ENCODE peak calls at places on chromosomes 6 and 20, in eight cellular contexts. One of them, this sample, is unnamed.
A peak's percentile ranks its signal among the peaks of the same experiment; 100 is the strongest.

GRCh38 chr6:104108587-104108986 is 751.1 kb downstream of the HACE1 start:
- DNase-seq in activated CD4-positive, alpha-beta T cell treated with anti-CD3 and anti-CD28 coated beads for 48 hours: no peak
- DNase-seq in GM04504: no peak
- DNase-seq in T follicular helper cell: no peak
- DNase-seq in activated CD8-positive, alpha-beta memory T cell treated with anti-CD3 and anti-CD28 coated beads for 4 hours: no peak
- DNase-seq in stimulated activated CD4-positive, alpha-beta T cell treated with anti-CD3 and anti-CD28 coated beads, TNF-alpha, amount 100 ng/mL, for 1 hour: no peak
- DNase-seq in G401: no peak
- DNase-seq in Caki2: no peak
- DNase-seq in this sample: no peak

GRCh38 chr6:53165333-53165732 is 16.7 kb upstream of the GCM1 start:
- DNase-seq in activated CD4-positive, alpha-beta T cell treated with anti-CD3 and anti-CD28 coated beads for 48 hours: no peak
- DNase-seq in GM04504: no peak
- DNase-seq in T follicular helper cell: no peak
- DNase-seq in activated CD8-positive, alpha-beta memory T cell treated with anti-CD3 and anti-CD28 coated beads for 4 hours: no peak
- DNase-seq in stimulated activated CD4-positive, alpha-beta T cell treated with anti-CD3 and anti-CD28 coated beads, TNF-alpha, amount 100 ng/mL, for 1 hour: no peak
- DNase-seq in G401: no peak
- DNase-seq in Caki2: no peak
- DNase-seq in this sample: no peak

GRCh38 chr20:50121858-50122271 is 8.9 kb upstream of the UBE2V1 start:
- DNase-seq in activated CD4-positive, alpha-beta T cell treated with anti-CD3 and anti-CD28 coated beads for 48 hours: no peak
- DNase-seq in GM04504: peak; percentile 48
- DNase-seq in T follicular helper cell: no peak
- DNase-seq in activated CD8-positive, alpha-beta memory T cell treated with anti-CD3 and anti-CD28 coated beads for 4 hours: no peak
- DNase-seq in stimulated activated CD4-positive, alpha-beta T cell treated with anti-CD3 and anti-CD28 coated beads, TNF-alpha, amount 100 ng/mL, for 1 hour: no peak
- DNase-seq in G401: peak; percentile 24
- DNase-seq in Caki2: no peak
- DNase-seq in this sample: no peak

GRCh38 chr6:41581381-41581991 is 35.3 kb downstream of the FOXP4 start:
- DNase-seq in activated CD4-positive, alpha-beta T cell treated with anti-CD3 and anti-CD28 coated beads for 48 hours: no peak
- DNase-seq in GM04504: peak; percentile 57
- DNase-seq in T follicular helper cell: no peak
- DNase-seq in activated CD8-positive, alpha-beta memory T cell treated with anti-CD3 and anti-CD28 coated beads for 4 hours: no peak
- DNase-seq in stimulated activated CD4-positive, alpha-beta T cell treated with anti-CD3 and anti-CD28 coated beads, TNF-alpha, amount 100 ng/mL, for 1 hour: no peak
- DNase-seq in G401: no peak
- DNase-seq in Caki2: peak; percentile 44
- DNase-seq in this sample: no peak

GRCh38 chr20:63636752-63637633 is 10.1 kb upstream of the GMEB2 start:
- DNase-seq in activated CD4-positive, alpha-beta T cell treated with anti-CD3 and anti-CD28 coated beads for 48 hours: no peak
- DNase-seq in GM04504: no peak
- DNase-seq in T follicular helper cell: no peak
- DNase-seq in activated CD8-positive, alpha-beta memory T cell treated with anti-CD3 and anti-CD28 coated beads for 4 hours: no peak
- DNase-seq in stimulated activated CD4-positive, alpha-beta T cell treated with anti-CD3 and anti-CD28 coated beads, TNF-alpha, amount 100 ng/mL, for 1 hour: no peak
- DNase-seq in G401: peak; percentile 94
- DNase-seq in Caki2: no peak
- DNase-seq in this sample: peak; percentile 84

GRCh38 chr20:55592866-55593265 is 412.5 kb downstream of the CBLN4 start:
- DNase-seq in activated CD4-positive, alpha-beta T cell treated with anti-CD3 and anti-CD28 coated beads for 48 hours: no peak
- DNase-seq in GM04504: no peak
- DNase-seq in T follicular helper cell: no peak
- DNase-seq in activated CD8-positive, alpha-beta memory T cell treated with anti-CD3 and anti-CD28 coated beads for 4 hours: no peak
- DNase-seq in stimulated activated CD4-positive, alpha-beta T cell treated with anti-CD3 and anti-CD28 coated beads, TNF-alpha, amount 100 ng/mL, for 1 hour: no peak
- DNase-seq in G401: no peak
- DNase-seq in Caki2: no peak
- DNase-seq in this sample: no peak

GRCh38 chr20:50029697-50030428 is 47.1 kb downstream of the SNAI1 start:
- DNase-seq in activated CD4-positive, alpha-beta T cell treated with anti-CD3 and anti-CD28 coated beads for 48 hours: no peak
- DNase-seq in GM04504: peak; percentile 95
- DNase-seq in T follicular helper cell: no peak
- DNase-seq in activated CD8-positive, alpha-beta memory T cell treated with anti-CD3 and anti-CD28 coated beads for 4 hours: no peak
- DNase-seq in stimulated activated CD4-positive, alpha-beta T cell treated with anti-CD3 and anti-CD28 coated beads, TNF-alpha, amount 100 ng/mL, for 1 hour: no peak
- DNase-seq in G401: no peak
- DNase-seq in Caki2: peak; percentile 65
- DNase-seq in this sample: no peak

GRCh38 chr6:130376921-130377320 is 11.1 kb downstream of the TMEM200A start:
- DNase-seq in activated CD4-positive, alpha-beta T cell treated with anti-CD3 and anti-CD28 coated beads for 48 hours: no peak
- DNase-seq in GM04504: no peak
- DNase-seq in T follicular helper cell: no peak
- DNase-seq in activated CD8-positive, alpha-beta memory T cell treated with anti-CD3 and anti-CD28 coated beads for 4 hours: no peak
- DNase-seq in stimulated activated CD4-positive, alpha-beta T cell treated with anti-CD3 and anti-CD28 coated beads, TNF-alpha, amount 100 ng/mL, for 1 hour: no peak
- DNase-seq in G401: no peak
- DNase-seq in Caki2: no peak
- DNase-seq in this sample: no peak

GRCh38 chr6:168456907-168457771 is 16.2 kb downstream of the SMOC2 start:
- DNase-seq in activated CD4-positive, alpha-beta T cell treated with anti-CD3 and anti-CD28 coated beads for 48 hours: no peak
- DNase-seq in GM04504: no peak
- DNase-seq in T follicular helper cell: no peak
- DNase-seq in activated CD8-positive, alpha-beta memory T cell treated with anti-CD3 and anti-CD28 coated beads for 4 hours: no peak
- DNase-seq in stimulated activated CD4-positive, alpha-beta T cell treated with anti-CD3 and anti-CD28 coated beads, TNF-alpha, amount 100 ng/mL, for 1 hour: no peak
- DNase-seq in G401: no peak
- DNase-seq in Caki2: no peak
- DNase-seq in this sample: no peak

GRCh38 chr6:67219336-67219735 is 1415.7 kb upstream of the ADGRB3 start:
- DNase-seq in activated CD4-positive, alpha-beta T cell treated with anti-CD3 and anti-CD28 coated beads for 48 hours: no peak
- DNase-seq in GM04504: no peak
- DNase-seq in T follicular helper cell: no peak
- DNase-seq in activated CD8-positive, alpha-beta memory T cell treated with anti-CD3 and anti-CD28 coated beads for 4 hours: no peak
- DNase-seq in stimulated activated CD4-positive, alpha-beta T cell treated with anti-CD3 and anti-CD28 coated beads, TNF-alpha, amount 100 ng/mL, for 1 hour: no peak
- DNase-seq in G401: no peak
- DNase-seq in Caki2: no peak
- DNase-seq in this sample: no peak

GRCh38 chr20:20406306-20406705 is 38.4 kb downstream of the INSM1 start:
- DNase-seq in activated CD4-positive, alpha-beta T cell treated with anti-CD3 and anti-CD28 coated beads for 48 hours: no peak
- DNase-seq in GM04504: no peak
- DNase-seq in T follicular helper cell: no peak
- DNase-seq in activated CD8-positive, alpha-beta memory T cell treated with anti-CD3 and anti-CD28 coated beads for 4 hours: no peak
- DNase-seq in stimulated activated CD4-positive, alpha-beta T cell treated with anti-CD3 and anti-CD28 coated beads, TNF-alpha, amount 100 ng/mL, for 1 hour: no peak
- DNase-seq in G401: no peak
- DNase-seq in Caki2: no peak
- DNase-seq in this sample: no peak

GRCh38 chr20:1417273-1417672 is 24.4 kb upstream of the FKBP1A start:
- DNase-seq in activated CD4-positive, alpha-beta T cell treated with anti-CD3 and anti-CD28 coated beads for 48 hours: no peak
- DNase-seq in GM04504: no peak
- DNase-seq in T follicular helper cell: no peak
- DNase-seq in activated CD8-positive, alpha-beta memory T cell treated with anti-CD3 and anti-CD28 coated beads for 4 hours: no peak
- DNase-seq in stimulated activated CD4-positive, alpha-beta T cell treated with anti-CD3 and anti-CD28 coated beads, TNF-alpha, amount 100 ng/mL, for 1 hour: no peak
- DNase-seq in G401: no peak
- DNase-seq in Caki2: no peak
- DNase-seq in this sample: no peak

GRCh38 chr20:20568604-20569205 is 143.7 kb downstream of the RALGAPA2 start:
- DNase-seq in activated CD4-positive, alpha-beta T cell treated with anti-CD3 and anti-CD28 coated beads for 48 hours: peak; percentile 54
- DNase-seq in GM04504: peak; percentile 3
- DNase-seq in T follicular helper cell: no peak
- DNase-seq in activated CD8-positive, alpha-beta memory T cell treated with anti-CD3 and anti-CD28 coated beads for 4 hours: no peak
- DNase-seq in stimulated activated CD4-positive, alpha-beta T cell treated with anti-CD3 and anti-CD28 coated beads, TNF-alpha, amount 100 ng/mL, for 1 hour: no peak
- DNase-seq in G401: peak; percentile 80
- DNase-seq in Caki2: peak; percentile 11
- DNase-seq in this sample: peak; percentile 76

GRCh38 chr6:80523531-80523970 is 417.1 kb downstream of the BCKDHB start:
- DNase-seq in activated CD4-positive, alpha-beta T cell treated with anti-CD3 and anti-CD28 coated beads for 48 hours: no peak
- DNase-seq in GM04504: no peak
- DNase-seq in T follicular helper cell: no peak
- DNase-seq in activated CD8-positive, alpha-beta memory T cell treated with anti-CD3 and anti-CD28 coated beads for 4 hours: no peak
- DNase-seq in stimulated activated CD4-positive, alpha-beta T cell treated with anti-CD3 and anti-CD28 coated beads, TNF-alpha, amount 100 ng/mL, for 1 hour: no peak
- DNase-seq in G401: no peak
- DNase-seq in Caki2: no peak
- DNase-seq in this sample: no peak

GRCh38 chr6:31143148-31143547 is 4.3 kb upstream of the PSORS1C2 start:
- DNase-seq in activated CD4-positive, alpha-beta T cell treated with anti-CD3 and anti-CD28 coated beads for 48 hours: no peak
- DNase-seq in GM04504: peak; percentile 58
- DNase-seq in T follicular helper cell: no peak
- DNase-seq in activated CD8-positive, alpha-beta memory T cell treated with anti-CD3 and anti-CD28 coated beads for 4 hours: no peak
- DNase-seq in stimulated activated CD4-positive, alpha-beta T cell treated with anti-CD3 and anti-CD28 coated beads, TNF-alpha, amount 100 ng/mL, for 1 hour: no peak
- DNase-seq in G401: no peak
- DNase-seq in Caki2: peak; percentile 92
- DNase-seq in this sample: no peak

GRCh38 chr6:158611600-158612041 is 32.9 kb downstream of the DYNLT1 start:
- DNase-seq in activated CD4-positive, alpha-beta T cell treated with anti-CD3 and anti-CD28 coated beads for 48 hours: no peak
- DNase-seq in GM04504: no peak
- DNase-seq in T follicular helper cell: no peak
- DNase-seq in activated CD8-positive, alpha-beta memory T cell treated with anti-CD3 and anti-CD28 coated beads for 4 hours: no peak
- DNase-seq in stimulated activated CD4-positive, alpha-beta T cell treated with anti-CD3 and anti-CD28 coated beads, TNF-alpha, amount 100 ng/mL, for 1 hour: no peak
- DNase-seq in G401: no peak
- DNase-seq in Caki2: no peak
- DNase-seq in this sample: no peak